ENCODE peak calls at places on chromosomes 1 and 21, in eight cellular contexts. F, M, T, L, H, N, W and E are unnamed samples.

GRCh38 chr1:10193340-10193739 is 17.0 kb upstream of the KIF1B start:
- DNase-seq in H (no peak), N (no peak), L (no peak), F (no peak), T (no peak), W (no peak), M (no peak), E (no peak)

GRCh38 chr1:37288900-37289299 is 185.5 kb upstream of the ZC3H12A start:
- DNase-seq in H (no peak), W (no peak), L (no peak), F (peak; percentile 17), M (no peak), T (no peak), N (no peak), E (no peak)

GRCh38 chr1:68795956-68796355 is 299.1 kb upstream of the DEPDC1 start:
- DNase-seq in N (no peak), H (no peak), T (no peak), W (no peak), F (no peak), M (no peak), L (no peak), E (no peak)

GRCh38 chr1:145922266-145922665 is 3.7 kb upstream of the PEX11B start:
- DNase-seq in W (no peak), M (no peak), T (no peak), H (no peak), F (no peak), N (no peak), L (no peak), E (no peak)

GRCh38 chr1:12617901-12618660 is at the start of gene DHRS3:
- DNase-seq in F (peak; percentile 84), N (peak; percentile 78), M (peak; percentile 91), L (peak; percentile 80), H (peak; percentile 92), T (peak; percentile 92), W (peak; percentile 85), E (peak; percentile 63)

GRCh38 chr1:113940365-113941244 is 11.5 kb downstream of the HIPK1 start:
- DNase-seq in N (no peak), H (no peak), T (no peak), F (no peak), W (no peak), M (no peak), L (no peak), E (peak; percentile 67)

GRCh38 chr1:223844521-223844961 is 1.2 kb downstream of the TP53BP2 start:
- DNase-seq in N (no peak), L (no peak), F (no peak), W (no peak), T (no peak), H (no peak), M (no peak), E (no peak)

GRCh38 chr1:247966520-247967204 is 1.6 kb downstream of the OR2AK2 start:
- DNase-seq in N (no peak), M (no peak), L (no peak), F (no peak), H (no peak), W (no peak), T (no peak), E (no peak)

GRCh38 chr1:244065960-244066388 is 14.9 kb downstream of the ZBTB18 start:
- DNase-seq in F (no peak), M (no peak), L (no peak), T (no peak), N (no peak), W (no peak), H (peak; percentile 6), E (no peak)

GRCh38 chr21:25934771-25935224 is 200.0 kb downstream of the GABPA start:
- DNase-seq in M (no peak), T (no peak), W (peak; percentile 77), N (no peak), L (peak; percentile 75), F (peak; percentile 60), H (no peak), E (no peak)

GRCh38 chr1:172486805-172487454 is 43.1 kb upstream of the PIGC start:
- DNase-seq in W (no peak), L (no peak), T (no peak), H (no peak), M (no peak), F (no peak), N (no peak), E (no peak)

GRCh38 chr1:174953657-174954435 is 45.9 kb upstream of the CACYBP start:
- DNase-seq in H (no peak), T (peak; percentile 58), N (no peak), W (no peak), L (no peak), M (peak; percentile 46), F (peak; percentile 70), E (no peak)

GRCh38 chr1:244792188-244792850 is 43.1 kb upstream of the COX20 start:
- DNase-seq in H (no peak), L (no peak), F (no peak), W (no peak), M (no peak), T (no peak), N (no peak), E (no peak)

GRCh38 chr1:170537798-170538503 is 6.0 kb downstream of the GORAB start:
- DNase-seq in M (no peak), H (no peak), T (no peak), F (no peak), L (no peak), W (no peak), N (no peak), E (no peak)

GRCh38 chr1:173862769-173863223 is 5.0 kb downstream of the GAS5 start:
- DNase-seq in H (peak; percentile 63), N (no peak), F (no peak), T (no peak), W (no peak), M (peak; percentile 58), L (no peak), E (no peak)

GRCh38 chr1:212814989-212815388 is 23.3 kb downstream of the TATDN3 start:
- DNase-seq in T (no peak), M (peak; percentile 21), N (peak; percentile 38), F (peak; percentile 56), L (no peak), W (no peak), H (no peak), E (no peak)

GRCh38 chr1:53123462-53124129 is 18.8 kb downstream of the SLC1A7 start:
- DNase-seq in M (no peak), F (no peak), N (no peak), W (peak; percentile 64), L (no peak), T (no peak), H (no peak), E (no peak)
- H3K4me1 ChIP-seq in M (peaks cover 4% of the 10 kb centered on the region), F (no peaks in the 10 kb centered on the region), N (peaks cover 4% of the 10 kb centered on the region), W (peaks cover 46% of the 10 kb centered on the region), L (no peaks in the 10 kb centered on the region), T (peaks cover 27% of the 10 kb centered on the region), H (peaks cover 16% of the 10 kb centered on the region), E (no peaks in the 10 kb centered on the region)

DNA sequence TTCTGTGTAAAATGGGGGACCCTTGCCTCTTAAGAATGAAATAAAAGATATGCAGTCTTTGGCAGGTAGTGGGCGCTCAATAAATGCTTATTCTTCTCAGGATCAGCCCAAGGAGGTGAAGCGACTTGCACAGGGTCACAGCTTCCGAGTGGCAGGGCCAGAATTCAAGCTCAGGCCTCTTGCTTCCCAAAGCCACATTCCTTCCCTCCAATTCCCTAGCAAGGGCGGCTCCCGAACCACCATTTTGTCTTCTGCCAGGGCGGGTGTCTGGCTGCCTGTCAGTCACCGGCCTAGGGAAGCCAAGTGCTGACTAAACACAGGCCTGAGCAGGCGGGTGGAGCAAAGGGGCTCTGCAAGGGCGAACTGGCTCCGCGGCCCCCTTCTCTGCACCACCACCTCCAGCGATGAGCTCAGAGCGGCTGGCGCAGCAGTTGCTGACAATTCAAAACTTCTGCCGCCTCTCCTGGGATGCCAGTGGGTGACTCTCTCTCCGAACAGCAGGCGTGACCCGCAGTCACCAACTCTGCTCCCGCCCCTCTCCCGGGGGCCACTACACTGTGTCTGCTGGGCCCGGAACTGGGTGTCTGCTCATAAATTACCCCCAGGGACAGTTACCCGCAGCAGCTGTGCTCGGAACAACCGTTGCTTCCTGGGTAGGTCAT is 10.8 kb downstream of the GPR3 start:
- DNase-seq in F (peak; percentile 53), H (peak; percentile 85), M (peak; percentile 83), L (no peak), N (peak; percentile 30), T (peak; percentile 52), W (peak; percentile 60), E (peak; percentile 63)
- TF ChIP-seq CTCF in F (no peak), H (peak; percentile 35), M (peak; percentile 52), L (no peak), N (peak; percentile 33), T (peak; percentile 36), W (no peak), E (peak; percentile 39)

DNA sequence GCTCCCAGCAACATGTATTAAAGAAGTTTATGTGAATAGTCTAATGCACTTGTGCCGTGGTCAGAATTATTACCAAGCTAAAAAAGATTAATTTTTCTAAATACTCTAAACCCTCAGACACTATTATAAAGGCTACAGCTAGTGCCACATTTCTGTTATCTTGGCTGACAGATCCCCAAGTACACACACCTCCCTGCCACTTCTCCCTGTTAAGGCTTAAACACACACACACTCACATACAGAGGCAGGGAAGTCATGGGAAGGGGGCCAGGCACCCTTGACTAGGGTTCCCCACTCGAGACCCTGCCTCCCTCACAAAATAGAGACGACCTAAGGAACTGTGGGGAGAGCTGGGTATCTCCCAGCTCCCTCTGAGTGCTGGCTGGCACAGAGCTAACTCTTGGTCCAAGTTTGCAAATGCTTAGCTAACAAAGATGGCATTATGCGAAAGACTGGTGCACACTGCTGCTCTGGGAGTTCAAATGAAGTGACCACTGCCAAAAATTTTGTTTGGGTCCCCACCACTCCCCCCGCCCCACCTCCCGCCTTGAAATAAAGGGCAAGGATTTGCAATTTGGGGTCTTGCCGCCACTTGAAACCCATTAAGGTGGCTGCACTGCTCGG is 9.8 kb downstream of the SSBP3 start:
- DNase-seq in H (no peak), L (no peak), F (no peak), N (no peak), M (no peak), T (no peak), W (no peak), E (no peak)
- H3K4me1 ChIP-seq in H (peaks cover 32% of the 10 kb centered on the region), L (peaks cover 16% of the 10 kb centered on the region), F (no peaks in the 10 kb centered on the region), N (peaks cover 28% of the 10 kb centered on the region), M (peaks cover 26% of the 10 kb centered on the region), T (peaks cover 15% of the 10 kb centered on the region), W (peaks cover 11% of the 10 kb centered on the region), E (peaks cover 22% of the 10 kb centered on the region)

DNA sequence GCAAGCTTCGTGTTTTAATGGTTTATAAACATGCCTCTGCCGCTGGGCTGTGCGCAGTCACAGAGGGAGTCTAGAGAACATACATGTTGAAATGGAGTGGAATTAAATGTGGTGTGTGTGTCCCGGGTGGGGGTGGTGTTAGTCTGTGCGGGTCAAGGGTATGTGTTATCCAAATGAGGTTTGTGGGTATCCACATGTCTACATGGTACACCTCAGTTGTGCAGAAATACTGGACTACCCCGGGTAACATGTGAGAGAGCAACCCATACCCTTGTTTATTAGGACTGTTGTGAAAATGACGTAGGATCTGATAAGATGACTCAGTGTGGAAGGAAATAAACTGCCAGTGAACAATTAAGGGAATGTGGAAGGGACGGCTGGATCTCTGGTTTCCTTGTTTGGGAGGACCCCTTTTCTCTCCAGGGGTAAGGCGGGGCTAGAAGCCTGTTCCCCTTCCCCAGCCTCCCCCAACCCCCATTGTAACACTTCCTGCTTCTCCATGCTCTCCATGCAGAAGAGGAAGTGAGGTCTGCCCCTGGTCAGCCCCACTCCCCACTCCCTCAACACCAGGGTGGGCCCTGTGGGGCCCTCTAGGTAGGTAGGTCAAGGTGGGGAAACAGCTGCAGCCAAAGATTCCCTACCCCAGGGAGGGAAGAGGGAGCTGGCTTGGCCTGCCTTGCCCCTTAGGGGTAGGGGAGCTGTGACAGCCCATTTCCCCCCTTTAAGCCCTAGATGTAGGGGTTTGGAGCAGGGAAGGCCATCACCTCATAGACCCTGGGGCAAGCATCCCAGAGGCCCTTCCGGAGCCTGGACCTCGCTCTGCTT is 690 bp downstream of the EPS8L3 start:
- DNase-seq in N (no peak), T (no peak), F (peak; percentile 66), W (peak; percentile 20), H (no peak), L (no peak), M (no peak), E (no peak)
- TF ChIP-seq CTCF in N (no peak), T (no peak), F (no peak), W (no peak), H (no peak), L (no peak), M (no peak), E (no peak)